ENCODE peak calls at places on chromosomes 1 and 21, in six cellular contexts. B is NK-92 treated with Interleukin-12 subunit alpha and Interleukin-12 subunit beta, amount 100 ng/mL, for 24 hours; X is effector memory CD4-positive, alpha-beta T cell; L is OCI-LY7; Y is fibroblast of mammary gland; F is GM10248. O is an unnamed sample.
A peak's percentile ranks its signal among the peaks of the same experiment; 100 is the strongest.

GRCh38 chr1:154405762-154406571 is 824 bp downstream of the IL6R start:
- DNase-seq in B (no peak), X (peak; percentile 34), L (peak; percentile 11), Y (peak; percentile 77), F (no peak), O (no peak)

GRCh38 chr1:78651247-78651646 is 1.6 kb downstream of the IFI44 start:
- DNase-seq in B (no peak), X (no peak), L (no peak), Y (peak; percentile 72), F (no peak), O (no peak)

GRCh38 chr1:227459326-227459841 is 104.0 kb upstream of the ZNF678 start:
- DNase-seq in B (no peak), X (no peak), L (no peak), Y (no peak), F (no peak), O (no peak)

GRCh38 chr1:17148950-17149608 is 29.8 kb upstream of the PADI2 start:
- DNase-seq in B (no peak), X (no peak), L (no peak), Y (no peak), F (no peak), O (no peak)

GRCh38 chr21:27769763-27770162 is 802.9 kb upstream of the ADAMTS5 start:
- DNase-seq in B (no peak), X (no peak), L (no peak), Y (no peak), F (no peak), O (no peak)

GRCh38 chr1:221217029-221217428 is 337.8 kb downstream of the HLX start:
- DNase-seq in B (no peak), X (no peak), L (no peak), Y (no peak), F (no peak), O (no peak)

GRCh38 chr1:59672851-59673574 is 141.7 kb upstream of the HOOK1 start:
- DNase-seq in B (no peak), X (no peak), L (no peak), Y (peak; percentile 88), F (no peak), O (no peak)

GRCh38 chr1:53698381-53698980 is 40.5 kb downstream of the GLIS1 start:
- DNase-seq in B (no peak), X (no peak), L (no peak), Y (no peak), F (no peak), O (no peak)

GRCh38 chr1:93605812-93606512 is 75.7 kb downstream of the BCAR3 start:
- DNase-seq in B (no peak), X (no peak), L (no peak), Y (peak; percentile 99), F (no peak), O (no peak)

GRCh38 chr1:43302721-43303476 is 2.1 kb downstream of the TIE1 start:
- DNase-seq in B (no peak), X (no peak), L (no peak), Y (peak; percentile 18), F (no peak), O (no peak)

GRCh38 chr1:241229216-241229615 is 127.8 kb downstream of the RGS7 start:
- DNase-seq in B (no peak), X (no peak), L (no peak), Y (no peak), F (no peak), O (peak; percentile 15)

GRCh38 chr1:83619497-83619896 is 379.4 kb downstream of the TTLL7 start:
- DNase-seq in B (no peak), X (no peak), L (no peak), Y (no peak), F (no peak), O (no peak)

GRCh38 chr1:150484861-150485260 is 2.4 kb upstream of the TARS2 start:
- DNase-seq in B (no peak), X (no peak), L (peak; percentile 29), Y (peak; percentile 61), F (no peak), O (no peak)

GRCh38 chr1:229203030-229203751 is 67.7 kb upstream of the RAB4A start:
- DNase-seq in B (no peak), X (no peak), L (peak; percentile 31), Y (peak; percentile 71), F (no peak), O (no peak)

GRCh38 chr1:1890506-1891348 is at the start of gene GNB1:
- DNase-seq in B (peak; percentile 79), X (peak; percentile 81), L (peak; percentile 96), Y (peak; percentile 86), F (peak; percentile 95), O (peak; percentile 79)

GRCh38 chr1:106217765-106218164 is 838.7 kb upstream of the PRMT6 start:
- DNase-seq in B (no peak), X (no peak), L (no peak), Y (no peak), F (no peak), O (no peak)

GRCh38 chr1:27527223-27527856 is 37.4 kb upstream of the WASF2 start:
- DNase-seq in B (no peak), X (no peak), L (peak; percentile 97), Y (no peak), F (peak; percentile 75), O (no peak)

GRCh38 chr1:177219458-177220390 is 49.0 kb downstream of the BRINP2 start:
- DNase-seq in B (no peak), X (no peak), L (no peak), Y (no peak), F (no peak), O (no peak)

O was measured in C1 segment of cervical spinal cord.